ENCODE peak calls at places on chromosomes 4 and X, in four cellular contexts. Q is A549, G is K562, S is HCT116. B is an unnamed sample.
A peak's percentile ranks its signal among the peaks of the same experiment; 100 is the strongest.

GRCh38 chrX:19772306-19772705 is 115.1 kb downstream of the SH3KBP1 start:
- DNase-seq in Q (no peak), G (no peak), S (no peak), B (no peak)

GRCh38 chr4:134388351-134388750 is 186.8 kb upstream of the PABPC4L start:
- DNase-seq in Q (no peak), G (no peak), S (no peak), B (no peak)

GRCh38 chr4:336099-336892 is 1.3 kb upstream of the ZNF141 start:
- DNase-seq in Q (no peak), G (no peak), S (no peak), B (no peak)

GRCh38 chr4:3781193-3781886 is 15.2 kb downstream of the ADRA2C start:
- DNase-seq in Q (peak; percentile 73), G (peak; percentile 71), S (peak; percentile 62), B (peak; percentile 74)

GRCh38 chr4:160129439-160129838 is 1026.6 kb downstream of the RAPGEF2 start:
- DNase-seq in Q (peak; percentile 27), G (no peak), S (peak; percentile 18), B (no peak)

GRCh38 chr4:15078682-15079642 is 76.7 kb downstream of the CPEB2 start:
- DNase-seq in Q (no peak), G (no peak), S (no peak), B (no peak)

GRCh38 chr4:6189511-6189910 is 10.8 kb downstream of the JAKMIP1 start:
- DNase-seq in Q (no peak), G (no peak), S (no peak), B (no peak)

GRCh38 chrX:153598541-153599191 is at the start of gene CCNQ:
- DNase-seq in Q (peak; percentile 32), G (peak; percentile 29), S (no peak), B (no peak)

GRCh38 chr4:93063325-93063724 is 759.6 kb downstream of the GRID2 start:
- DNase-seq in Q (no peak), G (no peak), S (no peak), B (no peak)

GRCh38 chrX:150084474-150085229 is 146.4 kb upstream of the EOLA2 start:
- DNase-seq in Q (peak; percentile 42), G (no peak), S (no peak), B (no peak)

GRCh38 chr4:18917689-18918088 is 896.1 kb upstream of the LCORL start:
- DNase-seq in Q (no peak), G (no peak), S (no peak), B (no peak)

GRCh38 chrX:133776072-133776471 is 209.3 kb downstream of the GPC3 start:
- DNase-seq in Q (peak; percentile 1), G (peak; percentile 38), S (no peak), B (no peak)

GRCh38 chr4:24321151-24321550 is 263.2 kb downstream of the DHX15 start:
- DNase-seq in Q (no peak), G (no peak), S (no peak), B (no peak)

GRCh38 chrX:72105436-72105835 is 26.3 kb downstream of the RTL5 start:
- DNase-seq in Q (no peak), G (no peak), S (no peak), B (no peak)

GRCh38 chrX:136138939-136139338 is 8.4 kb upstream of the FHL1 start:
- DNase-seq in Q (no peak), G (no peak), S (no peak), B (no peak)

GRCh38 chr4:80265571-80266266 is 745 bp upstream of the FGF5 start:
- DNase-seq in Q (no peak), G (peak; percentile 18), S (no peak), B (no peak)

GRCh38 chrX:125090046-125090445 is 229.6 kb upstream of the TEX13C start:
- DNase-seq in Q (peak; percentile 4), G (no peak), S (no peak), B (no peak)

GRCh38 chrX:331145-331771 is 12.7 kb upstream of the GTPBP6 start:
- DNase-seq in Q (no peak), G (no peak), S (no peak), B (no peak)

GRCh38 chr4:11228575-11228974 is 200.1 kb downstream of the HS3ST1 start:
- DNase-seq in Q (no peak), G (no peak), S (no peak), B (no peak)

GRCh38 chr4:5888706-5889696 is 3.9 kb downstream of the CRMP1 start:
- DNase-seq in Q (no peak), G (no peak), S (no peak), B (no peak)

GRCh38 chr4:127616898-127617297 is 15.9 kb upstream of the INTU start:
- DNase-seq in Q (no peak), G (no peak), S (no peak), B (no peak)

GRCh38 chr4:140004580-140005314 is 149.2 kb downstream of the MAML3 start:
- DNase-seq in Q (no peak), G (no peak), S (no peak), B (no peak)

GRCh38 chr4:18022572-18023039 is 1.1 kb upstream of the LCORL start:
- DNase-seq in Q (no peak), G (no peak), S (no peak), B (no peak)

GRCh38 chr4:14196141-14196540 is 568.6 kb upstream of the BOD1L1 start:
- DNase-seq in Q (peak; percentile 48), G (peak; percentile 8), S (no peak), B (no peak)

GRCh38 chrX:133923548-133923947 is 61.8 kb downstream of the GPC3 start:
- DNase-seq in Q (no peak), G (no peak), S (no peak), B (no peak)

GRCh38 chrX:22365460-22365859 is 92.7 kb downstream of the CBLL2 start:
- DNase-seq in Q (peak; percentile 29), G (no peak), S (peak; percentile 86), B (no peak)

GRCh38 chr4:55358668-55359067 is 12.6 kb downstream of the SRD5A3 start:
- DNase-seq in Q (no peak), G (no peak), S (peak; percentile 50), B (no peak)

GRCh38 chrX:386768-387575 is at the start of gene PPP2R3B:
- DNase-seq in Q (peak; percentile 99), G (peak; percentile 98), S (peak; percentile 91), B (peak; percentile 93)

GRCh38 chr4:89660851-89661250 is 176.1 kb downstream of the SNCA start:
- DNase-seq in Q (no peak), G (no peak), S (no peak), B (no peak)

GRCh38 chrX:24862343-24862742 is 153.4 kb downstream of the ARX start:
- DNase-seq in Q (peak; percentile 65), G (no peak), S (no peak), B (no peak)

GRCh38 chrX:11406109-11406755 is 113.0 kb downstream of the AMELX start:
- DNase-seq in Q (no peak), G (no peak), S (no peak), B (no peak)

GRCh38 chrX:30920271-30920670 is 31.2 kb upstream of the TAB3 start:
- DNase-seq in Q (no peak), G (no peak), S (no peak), B (no peak)

GRCh38 chr4:56271121-56271520 is 116.2 kb downstream of the AASDH start:
- DNase-seq in Q (no peak), G (no peak), S (no peak), B (no peak)

GRCh38 chr4:90443231-90443630 is 316.0 kb downstream of the CCSER1 start:
- DNase-seq in Q (no peak), G (no peak), S (no peak), B (no peak)

GRCh38 chr4:26176621-26177121 is 144.1 kb upstream of the RBPJ start:
- DNase-seq in Q (no peak), G (no peak), S (no peak), B (no peak)

DNA sequence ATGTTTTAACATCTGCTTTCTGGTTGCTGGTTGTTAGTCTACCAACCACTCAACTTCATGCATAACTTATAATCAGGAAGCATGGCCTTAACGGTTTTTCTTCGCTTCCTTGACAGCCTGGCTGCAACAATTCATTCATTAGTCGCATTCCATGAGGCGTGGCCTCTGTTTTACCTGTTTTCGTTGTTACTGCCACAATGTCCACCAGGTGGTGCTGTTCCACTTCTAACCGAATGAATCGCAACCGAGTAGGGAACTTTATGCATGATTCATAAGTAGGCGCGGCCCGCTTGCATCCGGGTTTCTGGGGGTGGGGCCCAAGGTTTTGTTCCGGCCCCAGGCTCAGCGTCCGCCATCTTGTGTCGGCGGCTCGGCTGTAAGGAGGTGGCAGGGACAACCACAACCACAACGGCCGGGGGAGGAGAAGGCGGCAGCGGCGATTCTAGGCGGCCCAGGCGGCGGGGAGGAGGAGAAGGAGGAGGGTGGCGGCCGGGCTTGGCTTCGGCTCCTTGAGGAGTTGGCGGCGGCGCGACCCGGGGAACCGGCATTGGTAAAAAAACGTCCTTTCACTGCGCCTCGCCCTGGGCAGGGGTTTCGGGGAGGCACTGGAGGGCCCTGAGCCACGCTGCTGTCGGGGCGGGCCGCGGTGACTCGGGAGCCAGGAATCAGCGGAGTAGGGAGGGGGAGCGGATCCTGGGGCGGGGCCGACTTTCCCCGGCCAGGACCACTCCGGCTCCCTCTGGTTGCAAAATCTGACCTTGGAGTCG is at the start of gene UBA1:
- DNase-seq in Q (peak; percentile 96), G (peak; percentile 83), S (peak; percentile 87), B (peak; percentile 90)
- TF ChIP-seq POLR2A in Q (peak; percentile 91), G (peak; percentile 94), S (peak; percentile 62), B (peak; percentile 88)

GRCh38 chr4:180120114-180120513 is 2123.1 kb upstream of the TENM3 start:
- DNase-seq in Q (no peak), G (no peak), S (no peak), B (no peak)
- TF ChIP-seq CEBPB in Q (no peak), G (no peak), S (no peak), B (no peak)

GRCh38 chrX:48776818-48777439 is 9.5 kb upstream of the GATA1 start:
- DNase-seq in Q (no peak), G (no peak), S (no peak), B (no peak)
- TF ChIP-seq POLR2A in Q (no peak), G (no peak), S (no peak), B (no peak)

GRCh38 chr4:41174444-41174843 is 39.9 kb downstream of the APBB2 start:
- DNase-seq in Q (no peak), G (no peak), S (no peak), B (no peak)

GRCh38 chr4:41179086-41179374 is 35.3 kb downstream of the APBB2 start:
- DNase-seq in Q (no peak), G (no peak), S (no peak), B (no peak)

GRCh38 chr4:41176357-41176756 is 38.0 kb downstream of the APBB2 start:
- DNase-seq in Q (no peak), G (no peak), S (no peak), B (peak; percentile 23)

GRCh38 chr4:41178372-41179085 is 35.8 kb downstream of the APBB2 start:
- DNase-seq in Q (no peak), G (no peak), S (no peak), B (no peak)

DNA sequence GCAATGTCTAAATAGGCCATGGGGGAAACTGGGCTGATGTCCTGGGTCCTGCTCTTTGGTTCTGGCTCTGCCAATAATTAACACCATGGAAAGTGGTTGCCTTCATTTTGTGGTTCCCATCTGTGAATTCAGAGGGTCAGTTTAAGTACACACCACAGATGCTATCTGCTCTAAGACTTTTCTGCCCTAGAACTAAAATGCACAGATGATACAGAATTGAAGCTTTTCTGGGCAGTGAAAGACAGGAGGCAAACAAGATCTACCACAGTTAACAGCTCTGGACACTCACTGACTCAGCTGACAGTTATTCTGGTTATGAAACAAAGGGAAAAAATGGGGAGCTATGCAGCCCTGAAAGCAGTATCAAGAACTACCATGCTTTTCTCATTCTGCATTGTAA is 37.3 kb downstream of the APBB2 start:
- DNase-seq in Q (peak; percentile 16), G (no peak), S (no peak), B (peak; percentile 80)
- TF ChIP-seq CEBPB in Q (no peak), G (no peak), S (no peak), B (no peak)

GRCh38 chr4:109729563-109730293 is at the start of gene PLA2G12A:
- DNase-seq in Q (peak; percentile 56), G (peak; percentile 95), S (peak; percentile 87), B (peak; percentile 68)
- TF ChIP-seq POLR2A in Q (peak; percentile 81), G (peak; percentile 64), S (peak; percentile 59), B (peak; percentile 79)

GRCh38 chr4:125741825-125742452 is 427.2 kb downstream of the FAT4 start:
- DNase-seq in Q (peak; percentile 30), G (peak; percentile 13), S (no peak), B (peak; percentile 1)
- TF ChIP-seq CEBPB in Q (no peak), G (no peak), S (no peak), B (no peak)